ENCODE peak calls at places on chromosomes 2 and 18, in four cellular contexts. A, B, W and R are unnamed samples.

GRCh38 chr2:177298191-177298590 is 33.7 kb upstream of the NFE2L2 start:
- DNase-seq in A (no peak), B (no peak), W (no peak), R (no peak)

GRCh38 chr2:172783091-172783898 is 47.6 kb downstream of the RAPGEF4 start:
- DNase-seq in A (peak), B (no peak), W (no peak), R (no peak)

GRCh38 chr2:227597993-227598392 is 700 bp upstream of the SCYGR2 start:
- DNase-seq in A (no peak), B (no peak), W (no peak), R (no peak)

GRCh38 chr18:46333371-46334199 is 229.4 kb downstream of the HAUS1 start:
- DNase-seq in A (no peak), B (peak), W (no peak), R (peak)

GRCh38 chr2:154623819-154624218 is 74.7 kb upstream of the KCNJ3 start:
- DNase-seq in A (peak), B (no peak), W (no peak), R (no peak)

GRCh38 chr2:1422716-1423285 is 9.5 kb downstream of the TPO start:
- DNase-seq in A (no peak), B (no peak), W (no peak), R (no peak)

GRCh38 chr2:176104338-176105077 is 2.6 kb upstream of the HOXD11 start:
- DNase-seq in A (no peak), B (peak), W (peak), R (no peak)

GRCh38 chr2:61770746-61771145 is 83.1 kb downstream of the FAM161A start:
- DNase-seq in A (no peak), B (no peak), W (no peak), R (no peak)

GRCh38 chr2:2291500-2292260 is 39.4 kb downstream of the MYT1L start:
- DNase-seq in A (no peak), B (no peak), W (no peak), R (peak)

GRCh38 chr2:150888337-150888736 is 373.3 kb downstream of the RBM43 start:
- DNase-seq in A (no peak), B (no peak), W (no peak), R (no peak)

GRCh38 chr18:11432360-11432811 is 177.0 kb upstream of the SLC35G4 start:
- DNase-seq in A (no peak), B (no peak), W (no peak), R (no peak)

GRCh38 chr18:12645264-12645663 is 12.6 kb downstream of the SPIRE1 start:
- DNase-seq in A (no peak), B (no peak), W (no peak), R (no peak)

GRCh38 chr2:110116033-110116710 is 550 bp upstream of the MALL start:
- DNase-seq in A (peak), B (no peak), W (no peak), R (peak)

GRCh38 chr2:73931531-73932500 is 5.1 kb downstream of the DGUOK start:
- DNase-seq in A (no peak), B (no peak), W (no peak), R (no peak)

GRCh38 chr2:23386422-23387220 is 1.6 kb downstream of the KLHL29 start:
- DNase-seq in A (peak), B (peak), W (no peak), R (peak)

GRCh38 chr2:25421289-25421688 is 79.6 kb upstream of the DNMT3A start:
- DNase-seq in A (no peak), B (no peak), W (no peak), R (no peak)

GRCh38 chr2:72572501-72572900 is 253.3 kb downstream of the EXOC6B start:
- DNase-seq in A (no peak), B (no peak), W (no peak), R (no peak)

GRCh38 chr2:604385-604784 is 72.8 kb downstream of the TMEM18 start:
- DNase-seq in A (no peak), B (no peak), W (no peak), R (no peak)

GRCh38 chr18:31513189-31513907 is 15.4 kb downstream of the DSG2 start:
- DNase-seq in A (no peak), B (no peak), W (no peak), R (no peak)

GRCh38 chr2:89781962-89782361 is 1090.5 kb downstream of the RPIA start:
- DNase-seq in A (no peak), B (no peak), W (no peak), R (no peak)

GRCh38 chr2:54457326-54458023 is 1.3 kb downstream of the SPTBN1 start:
- DNase-seq in A (peak), B (peak), W (no peak), R (peak)

GRCh38 chr2:180675170-180675569 is 305.2 kb upstream of the UBE2E3 start:
- DNase-seq in A (no peak), B (no peak), W (no peak), R (no peak)

GRCh38 chr2:174120346-174120745 is 128.0 kb downstream of the OLA1 start:
- DNase-seq in A (peak), B (no peak), W (no peak), R (no peak)

GRCh38 chr2:145158051-145158586 is 638.2 kb upstream of the ZEB2 start:
- DNase-seq in A (no peak), B (peak), W (no peak), R (no peak)

DNA sequence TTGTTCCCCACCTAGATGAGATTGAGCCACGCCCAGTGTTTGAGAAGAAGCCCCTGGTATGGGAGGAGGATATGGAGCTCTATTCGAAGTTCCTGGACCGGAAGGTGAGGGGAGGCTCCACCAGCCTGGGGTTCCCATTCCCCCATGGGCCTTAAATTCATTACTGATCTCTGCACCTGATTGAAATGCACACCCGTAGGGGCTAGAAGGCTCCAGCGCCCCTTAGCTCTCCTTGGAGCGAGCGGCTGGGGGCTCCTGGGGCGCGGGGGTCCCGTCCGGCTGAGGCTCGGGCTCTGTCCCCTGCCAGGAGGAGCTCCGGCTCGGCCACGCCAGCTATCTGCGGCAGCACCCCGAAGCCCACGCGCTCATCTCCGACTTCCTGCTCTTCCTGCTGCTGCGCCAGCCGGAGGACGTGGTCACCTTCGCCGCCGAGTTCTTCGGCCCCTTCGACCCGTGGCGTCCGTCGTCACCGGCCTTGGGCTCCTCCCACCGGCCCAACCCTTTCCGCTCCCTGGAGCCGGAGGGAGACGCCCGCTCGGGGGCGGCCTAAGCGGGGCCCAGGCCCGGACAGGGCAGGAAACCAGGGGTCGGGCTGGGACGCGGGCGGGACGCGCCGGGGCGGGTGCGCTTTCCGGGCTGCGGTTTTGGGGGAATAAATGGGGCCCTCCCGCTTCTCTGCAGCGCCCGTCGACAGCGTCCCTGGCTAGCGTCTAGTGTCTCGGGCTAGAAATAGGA is 10.9 kb downstream of the CATIP start:
- DNase-seq in A (peak), B (peak), W (peak), R (peak)
- TF ChIP-seq POLR2AphosphoS5 in A (peak), B (peak), W (peak), R (peak)

GRCh38 chr2:10245661-10246060 is 57.0 kb upstream of the HPCAL1 start:
- DNase-seq in A (no peak), B (peak), W (no peak), R (no peak)

GRCh38 chr2:10243926-10244270 is 58.8 kb upstream of the HPCAL1 start:
- DNase-seq in A (no peak), B (peak), W (no peak), R (no peak)

GRCh38 chr2:10242998-10243925 is 59.4 kb upstream of the HPCAL1 start:
- DNase-seq in A (no peak), B (peak), W (no peak), R (no peak)

GRCh38 chr2:10246370-10246769 is 56.3 kb upstream of the HPCAL1 start:
- DNase-seq in A (no peak), B (peak), W (no peak), R (no peak)

GRCh38 chr2:10245021-10245420 is 57.7 kb upstream of the HPCAL1 start:
- DNase-seq in A (no peak), B (peak), W (no peak), R (no peak)
- TF ChIP-seq POLR2AphosphoS5 in A (no peak), B (no peak), W (no peak), R (no peak)

GRCh38 chr2:167293172-167293781 is 405.0 kb downstream of the XIRP2 start:
- DNase-seq in A (peak), B (peak), W (no peak), R (no peak)
- TF ChIP-seq POLR2AphosphoS5 in A (no peak), B (no peak), W (no peak), R (no peak)

GRCh38 chr2:125573432-125573831 is 1082.5 kb upstream of the GYPC start:
- DNase-seq in A (no peak), B (no peak), W (no peak), R (no peak)
- TF ChIP-seq POLR2AphosphoS5 in A (no peak), B (no peak), W (no peak), R (no peak)

GRCh38 chr2:190718652-190719526 is 70.0 kb downstream of the NAB1 start:
- DNase-seq in A (peak), B (no peak), W (peak), R (no peak)
- TF ChIP-seq POLR2AphosphoS5 in A (peak), B (no peak), W (no peak), R (no peak)

GRCh38 chr2:127641133-127641532 is 4.8 kb upstream of the GPR17 start:
- DNase-seq in A (no peak), B (no peak), W (no peak), R (no peak)
- TF ChIP-seq POLR2AphosphoS5 in A (no peak), B (no peak), W (no peak), R (no peak)